ENCODE peak calls at places on chromosome 1, in ten cellular contexts. P is GM20000, J is K562, S is activated T-cell treated with anti-CD3 and anti-CD28 coated beads for 1 hour, N is left ventricle myocardium superior, Y is NCI-H524 treated with DMSO at 0.1 percent for 48 hours, I is OCI-LY7, L is T-helper 9 cell, H is bronchial epithelial cell, O is fibroblast of mammary gland. U is an unnamed sample.

GRCh38 chr1:105137543-105138444 is 1388.1 kb downstream of the AMY1C start:
- DNase-seq in P (peak), J (peak), S (no peak), N (peak), Y (peak), I (peak), L (no peak), H (peak), O (no peak), U (peak)

GRCh38 chr1:205959789-205960188 is 16.5 kb upstream of the SLC26A9 start:
- DNase-seq in P (no peak), J (no peak), S (no peak), N (no peak), Y (no peak), I (no peak), L (no peak), H (no peak), O (no peak), U (no peak)

GRCh38 chr1:233668725-233669294 is 54.9 kb downstream of the KCNK1 start:
- DNase-seq in P (peak), J (peak), S (no peak), N (peak), Y (no peak), I (no peak), L (no peak), H (peak), O (peak), U (peak)

GRCh38 chr1:221419513-221420088 is 322.3 kb downstream of the DUSP10 start:
- DNase-seq in P (no peak), J (no peak), S (no peak), N (no peak), Y (no peak), I (no peak), L (no peak), H (peak), O (peak), U (no peak)

GRCh38 chr1:31397360-31398095 is 15.5 kb upstream of the SERINC2 start:
- DNase-seq in P (no peak), J (no peak), S (no peak), N (no peak), Y (no peak), I (no peak), L (no peak), H (peak), O (peak), U (no peak)

GRCh38 chr1:206467915-206468314 is 2.4 kb upstream of the IKBKE start:
- DNase-seq in P (peak), J (no peak), S (no peak), N (peak), Y (peak), I (peak), L (no peak), H (peak), O (peak), U (peak)

GRCh38 chr1:31591425-31592093 is 15.2 kb downstream of the TINAGL1 start:
- DNase-seq in P (no peak), J (no peak), S (no peak), N (no peak), Y (no peak), I (no peak), L (no peak), H (peak), O (no peak), U (no peak)

GRCh38 chr1:206864939-206865671 is at the start of gene IL20:
- DNase-seq in P (peak), J (peak), S (peak), N (peak), Y (no peak), I (peak), L (peak), H (peak), O (peak), U (peak)

GRCh38 chr1:178094752-178095645 is 1.1 kb downstream of the RASAL2 start:
- DNase-seq in P (no peak), J (no peak), S (no peak), N (no peak), Y (no peak), I (no peak), L (no peak), H (peak), O (peak), U (peak)

GRCh38 chr1:11881749-11882441 is 23.1 kb upstream of the NPPB start:
- DNase-seq in P (no peak), J (peak), S (no peak), N (no peak), Y (no peak), I (peak), L (no peak), H (no peak), O (no peak), U (peak)

GRCh38 chr1:95396557-95396956 is 162.5 kb downstream of the RWDD3 start:
- DNase-seq in P (no peak), J (no peak), S (no peak), N (no peak), Y (no peak), I (no peak), L (no peak), H (no peak), O (no peak), U (no peak)

GRCh38 chr1:207923561-207923960 is 12.6 kb upstream of the CD34 start:
- DNase-seq in P (no peak), J (peak), S (no peak), N (no peak), Y (no peak), I (no peak), L (no peak), H (no peak), O (no peak), U (peak)

GRCh38 chr1:160520582-160520981 is 2.5 kb downstream of the SLAMF6 start:
- DNase-seq in P (no peak), J (no peak), S (no peak), N (no peak), Y (no peak), I (no peak), L (no peak), H (peak), O (no peak), U (no peak)

GRCh38 chr1:235236128-235236527 is 75.1 kb upstream of the RBM34 start:
- DNase-seq in P (no peak), J (no peak), S (no peak), N (no peak), Y (no peak), I (no peak), L (no peak), H (no peak), O (no peak), U (no peak)

GRCh38 chr1:221841291-221841982 is 99.5 kb upstream of the DUSP10 start:
- DNase-seq in P (no peak), J (no peak), S (no peak), N (no peak), Y (no peak), I (no peak), L (no peak), H (no peak), O (peak), U (no peak)

GRCh38 chr1:245469006-245469405 is 314.2 kb downstream of the KIF26B start:
- DNase-seq in P (no peak), J (no peak), S (no peak), N (no peak), Y (no peak), I (no peak), L (no peak), H (no peak), O (no peak), U (no peak)

GRCh38 chr1:189970331-189971230 is 507.1 kb downstream of the BRINP3 start:
- DNase-seq in P (no peak), J (no peak), S (no peak), N (no peak), Y (no peak), I (no peak), L (no peak), H (peak), O (no peak), U (no peak)

GRCh38 chr1:31872658-31873636 is 57.1 kb upstream of the SPOCD1 start:
- DNase-seq in P (no peak), J (no peak), S (no peak), N (no peak), Y (no peak), I (no peak), L (no peak), H (no peak), O (no peak), U (no peak)

GRCh38 chr1:204077979-204078696 is 5.2 kb downstream of the SOX13 start:
- DNase-seq in P (no peak), J (no peak), S (no peak), N (no peak), Y (no peak), I (no peak), L (no peak), H (peak), O (no peak), U (no peak)

GRCh38 chr1:114437812-114438211 is 73.2 kb downstream of the TRIM33 start:
- DNase-seq in P (no peak), J (no peak), S (no peak), N (no peak), Y (no peak), I (no peak), L (no peak), H (no peak), O (no peak), U (no peak)

GRCh38 chr1:21355956-21356355 is 65.7 kb upstream of the ECE1 start:
- DNase-seq in P (no peak), J (no peak), S (no peak), N (no peak), Y (no peak), I (no peak), L (no peak), H (peak), O (no peak), U (no peak)

GRCh38 chr1:8166436-8166835 is 140.3 kb upstream of the ERRFI1 start:
- DNase-seq in P (no peak), J (no peak), S (no peak), N (no peak), Y (peak), I (no peak), L (no peak), H (no peak), O (peak), U (no peak)

GRCh38 chr1:204358605-204359004 is 1.1 kb downstream of the PLEKHA6 start:
- DNase-seq in P (no peak), J (no peak), S (no peak), N (no peak), Y (no peak), I (no peak), L (no peak), H (no peak), O (no peak), U (no peak)

GRCh38 chr1:108050911-108051624 is 86.1 kb upstream of the VAV3 start:
- DNase-seq in P (no peak), J (no peak), S (no peak), N (no peak), Y (no peak), I (no peak), L (no peak), H (no peak), O (peak), U (no peak)

GRCh38 chr1:175894543-175894942 is 151.1 kb upstream of the TNR start:
- DNase-seq in P (no peak), J (no peak), S (no peak), N (no peak), Y (no peak), I (no peak), L (no peak), H (no peak), O (no peak), U (peak)

GRCh38 chr1:172373864-172374263 is 46.6 kb upstream of the C1orf105 start:
- DNase-seq in P (no peak), J (no peak), S (no peak), N (no peak), Y (no peak), I (no peak), L (no peak), H (peak), O (peak), U (no peak)

GRCh38 chr1:57800341-57800740 is 376.5 kb upstream of the DAB1 start:
- DNase-seq in P (no peak), J (no peak), S (no peak), N (no peak), Y (no peak), I (no peak), L (no peak), H (no peak), O (no peak), U (no peak)

U was measured in erythroblast.